ENCODE peak calls at places on chromosome 14, in four cellular contexts. Z is K562, F is A549, B is GM12878. H is an unnamed sample.

GRCh38 chr14:53608369-53608768 is 348.3 kb downstream of the BMP4 start:
- DNase-seq in B (no peak), F (peak), Z (no peak), H (no peak)

GRCh38 chr14:55807059-55807499 is 227.1 kb downstream of the KTN1 start:
- DNase-seq in F (peak), Z (peak), B (no peak), H (peak)

GRCh38 chr14:38105106-38105702 is 102.5 kb upstream of the SSTR1 start:
- DNase-seq in B (no peak), F (no peak), Z (no peak), H (no peak)

GRCh38 chr14:31229638-31230229 is 22.1 kb upstream of the HECTD1 start:
- DNase-seq in F (peak), Z (peak), B (no peak), H (no peak)

GRCh38 chr14:74983343-74983742 is 19.4 kb upstream of the EIF2B2 start:
- DNase-seq in Z (no peak), F (no peak), B (no peak), H (no peak)

GRCh38 chr14:69214376-69214775 is 23.1 kb downstream of the EXD2 start:
- DNase-seq in Z (no peak), F (peak), B (no peak), H (no peak)

GRCh38 chr14:66638688-66639087 is 130.7 kb downstream of the GPHN start:
- DNase-seq in Z (no peak), F (peak), B (no peak), H (no peak)

GRCh38 chr14:46571970-46572369 is 79.6 kb downstream of the RPL10L start:
- DNase-seq in F (peak), Z (no peak), B (no peak), H (no peak)

GRCh38 chr14:20684662-20685456 is 499 bp downstream of the RNASE4 start:
- DNase-seq in F (peak), Z (no peak), B (no peak), H (no peak)

GRCh38 chr14:38120109-38120508 is 87.6 kb upstream of the SSTR1 start:
- DNase-seq in Z (no peak), F (no peak), B (no peak), H (no peak)

GRCh38 chr14:90698379-90698869 is 117.8 kb downstream of the TTC7B start:
- DNase-seq in B (no peak), Z (no peak), F (no peak), H (peak)

GRCh38 chr14:89129570-89129969 is 287.5 kb downstream of the FOXN3 start:
- DNase-seq in F (no peak), Z (no peak), B (no peak), H (no peak)

GRCh38 chr14:61126083-61126962 is 145.3 kb downstream of the SLC38A6 start:
- DNase-seq in F (no peak), B (no peak), Z (no peak), H (no peak)

GRCh38 chr14:90513151-90514014 is 116.6 kb downstream of the CALM1 start:
- DNase-seq in F (peak), B (no peak), Z (no peak), H (no peak)

GRCh38 chr14:91866061-91866460 is 1.3 kb downstream of the TC2N start:
- DNase-seq in Z (no peak), B (no peak), F (no peak), H (no peak)

GRCh38 chr14:73236157-73236556 is 1.1 kb upstream of the PAPLN start:
- DNase-seq in F (no peak), B (no peak), Z (no peak), H (no peak)

GRCh38 chr14:94345344-94346072 is 22.4 kb upstream of the SERPINA6 start:
- DNase-seq in F (peak), Z (no peak), B (no peak), H (no peak)

GRCh38 chr14:31070431-31070830 is 44.3 kb upstream of the STRN3 start:
- DNase-seq in B (no peak), F (no peak), Z (no peak), H (no peak)

GRCh38 chr14:94144765-94145164 is 15.4 kb upstream of the IFI27L2 start:
- DNase-seq in B (no peak), Z (no peak), F (no peak), H (no peak)

GRCh38 chr14:100011568-100012325 is 53.5 kb upstream of the EVL start:
- DNase-seq in B (no peak), F (no peak), Z (no peak), H (no peak)

GRCh38 chr14:90556666-90557450 is 160.0 kb downstream of the CALM1 start:
- DNase-seq in B (no peak), Z (peak), F (no peak), H (no peak)

GRCh38 chr14:64614992-64615391 is 65.2 kb downstream of the PPP1R36 start:
- DNase-seq in F (no peak), B (no peak), Z (no peak), H (no peak)

GRCh38 chr14:102264775-102265174 is 40.2 kb downstream of the MOK start:
- DNase-seq in B (no peak), Z (no peak), F (no peak), H (no peak)
- TF ChIP-seq EP300 in B (no peak), Z (no peak), F (no peak), H (no peak)

GRCh38 chr14:32332415-32333116 is 3.5 kb downstream of the AKAP6 start:
- DNase-seq in F (no peak), Z (no peak), B (no peak), H (no peak)

GRCh38 chr14:32329690-32330290 is 692 bp downstream of the AKAP6 start:
- DNase-seq in F (no peak), Z (no peak), B (no peak), H (no peak)

GRCh38 chr14:32329146-32329545 is at the start of gene AKAP6:
- DNase-seq in Z (no peak), F (no peak), B (no peak), H (peak)

GRCh38 chr14:32330356-32331226 is 1.5 kb downstream of the AKAP6 start:
- DNase-seq in Z (no peak), F (no peak), B (no peak), H (no peak)

DNA sequence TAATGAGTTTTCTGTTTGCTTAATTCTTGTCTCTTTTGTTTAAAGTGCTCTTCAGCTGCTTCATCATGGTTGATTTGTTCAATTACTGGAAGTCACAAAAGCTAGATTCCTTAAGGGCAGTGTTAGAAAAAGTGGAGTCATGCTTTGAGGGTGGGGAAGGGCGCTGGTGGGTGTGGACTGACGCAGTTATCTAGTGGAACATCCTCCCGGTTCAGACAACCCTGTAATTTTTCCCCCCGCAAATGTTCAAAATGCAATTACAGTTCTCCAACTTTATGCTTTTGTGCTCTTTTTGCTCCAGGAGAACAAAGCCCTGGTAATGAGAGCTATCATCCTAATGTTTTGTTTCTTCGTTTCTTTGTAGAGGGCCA is 2.1 kb downstream of the AKAP6 start:
- DNase-seq in B (no peak), F (no peak), Z (peak), H (no peak)
- TF ChIP-seq RCOR1 in B (no peak), F (no peak), Z (no peak), H (no peak)

GRCh38 chr14:22434030-22434429 is 155.0 kb downstream of the DAD1 start:
- DNase-seq in F (no peak), B (no peak), Z (peak), H (no peak)

GRCh38 chr14:22433059-22433458 is 156.0 kb downstream of the DAD1 start:
- DNase-seq in Z (no peak), B (no peak), F (no peak), H (no peak)

GRCh38 chr14:22434901-22435565 is 154.0 kb downstream of the DAD1 start:
- DNase-seq in F (no peak), Z (no peak), B (no peak), H (no peak)

DNA sequence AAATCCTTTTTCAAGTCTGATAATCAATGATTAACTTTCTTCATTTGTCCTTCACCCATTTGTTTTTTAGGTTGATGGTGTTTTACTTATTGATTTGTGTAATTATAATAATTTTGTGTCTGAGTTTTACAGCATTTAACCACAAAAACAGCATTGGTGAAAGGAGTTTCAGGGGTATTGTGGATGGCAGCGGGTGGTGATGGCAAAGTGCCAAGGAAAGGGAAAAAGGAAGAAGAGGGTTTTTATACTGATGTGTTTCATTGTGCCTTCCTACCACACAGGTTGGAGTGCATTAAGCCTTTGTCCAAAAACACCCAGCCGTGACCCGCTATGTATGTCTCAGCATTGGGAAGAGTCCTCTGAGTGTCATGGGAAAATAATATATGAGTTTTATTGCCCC is 150.3 kb downstream of the DAD1 start:
- DNase-seq in Z (no peak), B (no peak), F (no peak), H (no peak)
- TF ChIP-seq EP300 in Z (no peak), B (no peak), F (no peak), H (no peak)

DNA sequence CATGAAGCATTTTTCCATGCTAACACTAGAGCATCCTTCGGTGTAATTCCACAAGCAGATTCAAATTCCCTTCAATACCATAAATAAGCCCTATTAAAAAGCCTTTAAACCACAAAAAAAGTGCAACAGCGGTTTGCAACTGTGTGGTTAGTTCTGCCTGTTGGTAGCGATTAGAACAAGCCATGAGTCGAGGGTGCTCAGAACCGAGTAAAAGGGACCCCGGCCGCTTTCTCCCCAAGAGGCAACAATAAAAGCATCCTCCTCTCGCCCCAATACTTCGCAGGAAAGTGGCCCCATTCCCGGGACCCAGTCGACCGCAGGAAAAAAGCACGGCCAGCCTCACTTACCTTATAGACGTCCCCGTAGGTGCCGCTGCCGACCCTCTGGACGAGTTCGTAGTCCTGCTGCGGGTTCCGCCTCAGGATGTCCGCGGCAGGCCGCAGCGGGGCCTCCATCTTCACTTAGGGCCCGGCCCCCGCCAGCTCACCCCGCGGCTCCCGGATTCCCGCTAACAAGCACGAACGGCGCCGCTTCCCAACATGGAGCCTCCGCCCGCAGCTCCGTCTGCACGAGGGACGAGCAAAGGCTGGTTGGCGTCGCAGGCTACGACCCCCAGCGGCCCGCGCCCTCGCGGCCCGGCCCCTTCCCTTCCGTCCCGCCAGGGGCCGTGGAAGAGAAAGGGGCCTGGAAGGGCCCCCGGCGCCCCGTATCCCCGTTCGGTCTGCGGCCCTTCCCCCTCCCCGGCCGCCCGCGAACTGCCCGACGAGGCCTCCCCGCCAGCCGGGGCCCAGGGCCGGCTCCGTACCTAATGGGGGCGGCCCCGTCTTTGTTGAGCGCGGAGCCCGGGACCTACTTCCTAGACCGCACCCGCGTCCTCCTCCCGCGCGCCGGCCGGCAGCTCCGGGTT is 521 bp downstream of the MAP4K5 start:
- DNase-seq in F (peak), Z (peak), B (no peak), H (peak)
- TF ChIP-seq RCOR1 in F (no peak), Z (no peak), B (no peak), H (no peak)

GRCh38 chr14:32625211-32625610 is 296.1 kb downstream of the AKAP6 start:
- DNase-seq in B (no peak), Z (no peak), F (no peak), H (no peak)

GRCh38 chr14:32633214-32633864 is 304.2 kb downstream of the AKAP6 start:
- DNase-seq in Z (no peak), B (no peak), F (no peak), H (no peak)

GRCh38 chr14:32630701-32631100 is 301.6 kb downstream of the AKAP6 start:
- DNase-seq in B (no peak), F (no peak), Z (no peak), H (no peak)

GRCh38 chr14:32627545-32628298 is 298.6 kb downstream of the AKAP6 start:
- DNase-seq in B (no peak), Z (no peak), F (no peak), H (no peak)

GRCh38 chr14:32629146-32629545 is 300.0 kb downstream of the AKAP6 start:
- DNase-seq in B (no peak), Z (no peak), F (no peak), H (no peak)
- TF ChIP-seq EP300 in B (no peak), Z (no peak), F (no peak), H (no peak)

DNA sequence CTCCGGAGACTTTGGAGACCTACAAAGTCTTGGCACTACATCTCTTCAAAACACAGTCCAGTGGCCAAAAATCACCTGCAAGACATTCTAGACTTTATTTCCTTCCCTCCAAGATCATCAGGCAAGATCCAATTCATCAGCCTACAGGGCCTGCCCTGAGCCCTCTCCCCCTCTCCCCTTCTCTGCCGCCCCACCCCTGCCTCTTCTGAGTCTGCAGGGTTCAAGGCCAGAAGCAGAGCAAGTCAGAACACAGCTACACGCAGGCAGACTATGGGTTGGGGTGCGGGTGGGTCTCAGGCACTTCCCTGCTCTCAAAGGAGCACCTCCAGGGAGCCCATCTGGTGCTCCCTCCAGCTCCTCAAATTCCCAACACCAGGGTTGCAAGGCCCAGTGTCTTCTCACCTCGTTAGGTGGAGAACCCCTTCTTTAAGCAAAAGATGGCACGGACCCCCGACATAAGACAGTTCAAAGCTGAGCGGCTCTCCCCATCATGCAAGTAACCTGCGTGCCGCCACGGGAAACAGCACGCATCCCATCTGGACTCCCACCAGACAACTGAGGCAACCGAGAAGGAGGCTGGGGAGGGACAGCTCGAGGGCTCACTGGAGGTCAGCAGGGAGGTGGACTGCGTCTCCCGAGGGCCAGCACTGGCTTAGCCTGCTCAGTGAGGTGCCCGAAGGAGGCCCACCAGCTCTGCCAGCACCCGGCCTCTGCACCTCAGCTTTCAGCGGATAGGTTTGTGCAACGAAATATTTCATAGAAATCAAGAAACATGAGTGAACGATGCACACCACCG is 5.6 kb upstream of the INF2 start:
- DNase-seq in F (no peak), B (no peak), Z (no peak), H (no peak)
- TF ChIP-seq RCOR1 in F (no peak), B (no peak), Z (no peak), H (no peak)

GRCh38 chr14:98056946-98057345 is 1215.1 kb downstream of the BCL11B start:
- DNase-seq in F (no peak), B (no peak), Z (no peak), H (no peak)
- TF ChIP-seq EP300 in F (no peak), B (no peak), Z (no peak), H (no peak)

DNA sequence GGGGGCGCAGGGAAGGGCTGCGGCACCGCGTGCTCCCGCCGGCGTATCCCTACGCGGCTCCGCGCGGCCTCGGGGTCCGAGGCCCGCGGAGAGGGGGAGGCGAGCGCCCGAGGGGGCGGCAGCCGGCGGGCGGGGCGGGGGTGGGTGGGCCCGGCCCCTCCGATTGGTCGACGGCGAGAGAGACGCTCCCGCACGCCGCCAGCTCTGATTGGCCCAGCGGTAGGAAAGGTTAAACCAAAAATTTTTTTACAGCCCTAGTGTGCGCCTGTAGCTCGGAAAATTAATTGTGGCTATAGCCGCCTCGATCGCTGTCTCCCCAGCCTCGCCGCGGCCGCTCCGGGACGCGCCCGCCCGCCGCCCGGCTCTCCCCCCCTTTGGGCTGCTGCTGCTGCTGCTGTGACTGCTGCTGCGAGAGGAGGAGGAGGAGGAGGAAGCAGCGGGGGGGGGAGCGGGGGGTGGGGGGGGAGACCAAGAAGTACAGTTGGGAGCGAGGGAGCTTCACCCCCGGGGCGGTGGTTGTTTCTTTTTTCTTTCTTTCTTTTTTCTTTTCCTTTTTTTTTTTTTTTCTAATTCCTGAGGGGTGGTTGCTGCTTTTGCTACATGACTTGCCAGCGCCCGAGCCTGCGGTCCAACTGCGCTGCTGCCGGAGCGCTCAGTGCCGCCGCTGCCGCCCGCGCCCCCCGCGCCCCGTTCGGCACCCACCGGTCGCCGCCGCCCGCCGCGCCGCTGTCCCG is at the start of gene FOXG1:
- DNase-seq in F (peak), Z (peak), B (no peak), H (peak)
- TF ChIP-seq RCOR1 in F (no peak), Z (no peak), B (no peak), H (no peak)